ENCODE peak calls at places on chromosome X, in five cellular contexts. A is T-helper 1 cell; Q is activated T-cell treated with anti-CD3 and anti-CD28 coated beads, Interleukin-2, amount 50 U/mL, for 72 hours; J is HuH-7; D is stimulated activated CD8-positive, alpha-beta memory T cell treated with anti-CD3 and anti-CD28 coated beads, Interleukin-2, amount 100 ng/mL, for 48 hours. X is an unnamed sample.
A peak's percentile ranks its signal among the peaks of the same experiment; 100 is the strongest.

GRCh38 chrX:55758033-55758432 is 40.5 kb downstream of the RRAGB start:
- DNase-seq in A (no peak), Q (no peak), J (no peak), D (no peak), X (no peak)

GRCh38 chrX:8323356-8323755 is 141.3 kb upstream of the VCX3B start:
- DNase-seq in A (no peak), Q (no peak), J (no peak), D (no peak), X (no peak)

GRCh38 chrX:118254611-118255010 is 91.3 kb upstream of the WDR44 start:
- DNase-seq in A (no peak), Q (peak; percentile 46), J (peak; percentile 13), D (peak; percentile 10), X (peak; percentile 4)

GRCh38 chrX:102154218-102154860 is 1.4 kb downstream of the BEX5 start:
- DNase-seq in A (no peak), Q (peak; percentile 4), J (no peak), D (no peak), X (peak; percentile 12)

GRCh38 chrX:20067709-20068315 is 48.9 kb downstream of the MAP7D2 start:
- DNase-seq in A (no peak), Q (no peak), J (no peak), D (no peak), X (no peak)

GRCh38 chrX:42176790-42177189 is 253.4 kb upstream of the CASK start:
- DNase-seq in A (no peak), Q (no peak), J (peak; percentile 1), D (no peak), X (no peak)

GRCh38 chrX:80879143-80879542 is 69.5 kb upstream of the BRWD3 start:
- DNase-seq in A (no peak), Q (no peak), J (no peak), D (no peak), X (no peak)

GRCh38 chrX:1226249-1226648 is 13.8 kb upstream of the CRLF2 start:
- DNase-seq in A (no peak), Q (no peak), J (no peak), D (no peak), X (no peak)